ENCODE peak calls at places on chromosomes 2 and 18, in eight cellular contexts. A, P, S, U, T, X, H and O are unnamed samples.

GRCh38 chr2:119435148-119435952 is 3.7 kb downstream of the TMEM37 start:
- DNase-seq in P (no peak), X (no peak), S (peak; percentile 60), A (no peak), T (no peak), H (no peak), U (no peak), O (no peak)

GRCh38 chr2:234691968-234692955 is 195.4 kb upstream of the ARL4C start:
- DNase-seq in P (no peak), A (no peak), X (no peak), T (peak; percentile 97), H (no peak), U (no peak), S (no peak), O (no peak)

GRCh38 chr2:140786585-140786984 is 1344.2 kb downstream of the LRP1B start:
- DNase-seq in H (no peak), S (no peak), U (no peak), X (no peak), A (no peak), P (no peak), T (no peak), O (no peak)

GRCh38 chr2:95729556-95729955 is 137.8 kb downstream of the TRIM43 start:
- DNase-seq in P (no peak), A (no peak), U (no peak), S (no peak), X (no peak), T (no peak), H (no peak), O (no peak)

GRCh38 chr2:171729952-171730317 is 42.7 kb downstream of the DYNC1I2 start:
- DNase-seq in A (no peak), T (no peak), P (no peak), H (no peak), X (no peak), S (no peak), U (no peak), O (no peak)

GRCh38 chr2:147829106-147829505 is 15.7 kb upstream of the ACVR2A start:
- DNase-seq in T (no peak), P (no peak), A (no peak), H (no peak), X (no peak), U (peak; percentile 75), S (no peak), O (no peak)

GRCh38 chr2:1227289-1227900 is 185.9 kb upstream of the TPO start:
- DNase-seq in A (no peak), P (no peak), T (no peak), U (no peak), H (no peak), S (peak; percentile 64), X (no peak), O (no peak)

GRCh38 chr18:8350628-8351027 is 258.6 kb upstream of the RAB12 start:
- DNase-seq in S (no peak), H (no peak), U (no peak), T (no peak), A (no peak), P (no peak), X (no peak), O (no peak)

GRCh38 chr2:46644690-46645385 is 165.5 kb downstream of the TMEM247 start:
- DNase-seq in S (no peak), T (no peak), U (peak; percentile 92), X (no peak), H (no peak), P (no peak), A (no peak), O (no peak)

GRCh38 chr2:240502059-240502429 is 55.7 kb downstream of the ANKMY1 start:
- DNase-seq in P (no peak), T (no peak), H (peak; percentile 5), A (no peak), X (peak; percentile 16), U (no peak), S (no peak), O (no peak)

GRCh38 chr2:202690321-202690900 is 55.6 kb downstream of the FAM117B start:
- DNase-seq in P (no peak), T (no peak), A (no peak), S (no peak), X (no peak), H (no peak), U (no peak), O (no peak)

GRCh38 chr2:39124770-39125075 is 3.9 kb upstream of the SOS1 start:
- DNase-seq in H (no peak), A (no peak), U (no peak), X (no peak), S (peak; percentile 17), T (no peak), P (no peak), O (no peak)

GRCh38 chr2:219684721-219685689 is 57.6 kb downstream of the SLC4A3 start:
- DNase-seq in T (peak; percentile 61), H (peak; percentile 72), P (peak; percentile 80), X (peak; percentile 73), A (no peak), U (no peak), S (peak; percentile 88), O (peak; percentile 89)

GRCh38 chr2:220101902-220102301 is 474.5 kb downstream of the SLC4A3 start:
- DNase-seq in H (no peak), T (no peak), U (no peak), A (no peak), X (no peak), S (no peak), P (no peak), O (no peak)

GRCh38 chr2:237324446-237325236 is 89.3 kb downstream of the COL6A3 start:
- DNase-seq in H (peak; percentile 48), A (no peak), T (no peak), U (no peak), X (no peak), P (no peak), S (no peak), O (peak; percentile 32)

GRCh38 chr2:95323347-95324155 is 26.4 kb downstream of the KCNIP3 start:
- DNase-seq in X (peak; percentile 38), H (no peak), U (peak; percentile 52), P (no peak), A (peak; percentile 31), S (peak; percentile 78), T (peak; percentile 25), O (no peak)

GRCh38 chr2:222641336-222641735 is 14.6 kb downstream of the FARSB start:
- DNase-seq in H (no peak), X (no peak), S (no peak), A (no peak), P (no peak), U (no peak), T (no peak), O (no peak)

GRCh38 chr2:183010112-183010511 is 28.1 kb downstream of the NCKAP1 start:
- DNase-seq in H (no peak), A (peak; percentile 23), P (no peak), U (peak; percentile 52), S (no peak), T (no peak), X (no peak), O (no peak)

GRCh38 chr2:56380861-56381260 is 197.1 kb downstream of the CCDC85A start:
- DNase-seq in S (no peak), P (no peak), U (no peak), H (no peak), A (no peak), X (no peak), T (no peak), O (no peak)

GRCh38 chr2:200216310-200216709 is 90.2 kb upstream of the SPATS2L start:
- DNase-seq in X (no peak), H (no peak), T (no peak), U (no peak), P (no peak), S (no peak), A (no peak), O (no peak)

GRCh38 chr2:216635171-216635570 is 2.0 kb downstream of the IGFBP2 start:
- DNase-seq in P (no peak), T (no peak), A (no peak), H (no peak), U (no peak), S (no peak), X (no peak), O (no peak)

GRCh38 chr2:68417931-68418330 is 49.2 kb downstream of the FBXO48 start:
- DNase-seq in P (no peak), S (no peak), U (no peak), X (no peak), H (no peak), A (no peak), T (no peak), O (no peak)

DNA sequence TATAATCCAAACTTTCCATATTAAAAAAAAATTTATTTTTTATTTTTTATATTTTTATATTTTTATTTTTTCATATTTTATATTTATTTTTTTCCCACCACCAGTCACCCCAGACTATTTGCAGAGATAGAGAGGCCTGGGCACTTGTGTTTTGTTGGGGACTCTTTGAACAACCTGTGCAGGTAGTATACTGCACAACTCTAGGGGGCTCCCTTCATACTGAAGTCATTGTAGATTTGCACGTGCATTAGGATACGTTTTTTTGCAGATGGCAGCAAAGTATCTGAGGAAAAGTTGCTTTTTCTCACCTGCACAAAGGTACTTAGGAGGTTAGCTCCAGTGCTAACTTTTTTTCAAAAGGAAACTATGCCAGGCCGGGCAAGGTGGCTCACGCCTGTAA is 73.9 kb upstream of the TANC1 start:
- DNase-seq in S (no peak), U (no peak), H (no peak), A (no peak), X (no peak), T (no peak), P (no peak), O (no peak)
- TF ChIP-seq POLR2A in S (no peak), U (no peak), H (no peak), A (no peak), X (no peak), T (no peak), P (no peak), O (no peak)

GRCh38 chr2:198371902-198372611 is 567.7 kb downstream of the PLCL1 start:
- DNase-seq in P (no peak), X (no peak), U (no peak), T (no peak), H (no peak), S (no peak), A (no peak), O (no peak)
- H3K27ac ChIP-seq in P (no peak overlapping the region), X (no peak overlapping the region), U (no peak overlapping the region), T (no peak overlapping the region), H (no peak overlapping the region), S (no peak overlapping the region), A (no peak overlapping the region), O (no peak overlapping the region)

DNA sequence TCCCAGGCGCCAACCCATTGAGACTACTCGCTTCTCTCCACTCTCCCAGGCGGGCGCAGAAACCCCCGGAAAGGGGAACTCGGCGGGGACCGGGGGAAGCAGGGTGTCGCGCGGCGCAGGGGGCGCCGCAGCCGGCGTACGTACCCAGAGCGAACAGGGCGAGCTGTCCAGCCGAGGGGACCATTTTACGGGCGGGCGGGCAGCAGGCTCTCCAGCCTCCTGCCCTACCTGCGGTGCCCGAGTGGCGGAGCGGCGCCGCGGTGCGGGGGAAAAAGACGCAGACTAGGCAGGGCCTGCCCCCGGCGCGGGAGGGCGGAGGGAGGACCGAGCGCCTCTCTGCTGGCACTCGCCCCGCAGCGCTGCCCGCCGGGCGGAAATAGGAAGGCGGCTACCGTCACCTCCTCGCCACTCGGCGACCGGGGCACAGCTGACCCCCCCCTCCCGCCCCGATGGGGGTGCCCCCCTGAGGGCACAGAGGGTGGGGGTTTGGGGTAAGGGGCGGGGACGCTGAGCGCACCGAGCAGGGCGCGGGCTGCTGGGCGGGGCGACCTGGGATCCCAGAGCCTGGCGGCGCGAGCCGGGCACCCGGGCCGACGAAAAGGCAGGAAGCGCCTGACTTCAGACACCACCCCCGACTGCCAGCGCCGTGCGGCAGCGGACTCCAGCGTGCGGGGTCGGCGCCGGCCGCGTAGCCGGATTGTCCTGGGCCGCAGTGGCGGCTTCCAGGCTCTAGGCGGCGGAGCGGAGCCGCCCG is at the start of gene TGFA:
- DNase-seq in X (peak; percentile 86), A (peak; percentile 66), U (peak; percentile 82), H (peak; percentile 28), P (peak; percentile 90), T (peak; percentile 91), S (peak; percentile 92), O (peak; percentile 78)
- TF ChIP-seq POLR2A in X (no peak), A (no peak), U (peak; percentile 51), H (no peak), P (peak; percentile 58), T (peak; percentile 75), S (peak; percentile 85), O (peak; percentile 63)

GRCh38 chr18:77049938-77050337 is 82.6 kb downstream of the MBP start:
- DNase-seq in S (no peak), H (no peak), U (no peak), T (no peak), P (no peak), A (no peak), X (no peak), O (no peak)
- H3K27ac ChIP-seq in S (peak overlapping the region; percentile 82), H (no peak overlapping the region), U (no peak overlapping the region), T (no peak overlapping the region), P (no peak overlapping the region), A (no peak overlapping the region), X (no peak overlapping the region), O (no peak overlapping the region)